ENCODE peak calls at places on chromosomes 16 and 17, in nine cellular contexts. X, M, I, Y, H, L, D, F and Q are unnamed samples.

GRCh38 chr16:48064971-48065370 is 90.8 kb downstream of the ABCC12 start:
- DNase-seq in X (no peak), M (no peak), I (no peak), Y (no peak), H (no peak), L (no peak), D (no peak), F (no peak), Q (no peak)

GRCh38 chr16:27726621-27727275 is 176.8 kb downstream of the KATNIP start:
- DNase-seq in X (no peak), M (no peak), I (no peak), Y (no peak), H (peak; percentile 34), L (no peak), D (no peak), F (no peak), Q (no peak)

GRCh38 chr17:149231-149630 is 11.9 kb downstream of the SCGB1C2 start:
- DNase-seq in X (peak; percentile 40), M (no peak), I (no peak), Y (no peak), H (peak; percentile 13), L (no peak), D (no peak), F (no peak), Q (peak; percentile 0)

GRCh38 chr17:80339118-80339517 is 75.8 kb upstream of the ENDOV start:
- DNase-seq in X (no peak), M (no peak), I (no peak), Y (no peak), H (no peak), L (no peak), D (no peak), F (no peak), Q (peak; percentile 61)

GRCh38 chr17:42553161-42553818 is 567 bp downstream of the HSD17B1 start:
- DNase-seq in X (no peak), M (peak; percentile 66), I (no peak), Y (no peak), H (peak; percentile 64), L (no peak), D (no peak), F (peak; percentile 76), Q (no peak)

GRCh38 chr16:80900593-80900954 is 96.2 kb upstream of the CDYL2 start:
- DNase-seq in X (no peak), M (no peak), I (no peak), Y (no peak), H (no peak), L (no peak), D (no peak), F (no peak), Q (no peak)

GRCh38 chr17:75681289-75681688 is 14.2 kb downstream of the SAP30BP start:
- DNase-seq in X (no peak), M (no peak), I (no peak), Y (no peak), H (no peak), L (no peak), D (no peak), F (no peak), Q (no peak)

GRCh38 chr17:42016411-42016831 is 818 bp downstream of the DNAJC7 start:
- DNase-seq in X (no peak), M (no peak), I (no peak), Y (no peak), H (no peak), L (peak; percentile 16), D (no peak), F (peak; percentile 42), Q (no peak)

GRCh38 chr16:81708459-81709368 is 70.4 kb upstream of the PLCG2 start:
- DNase-seq in X (no peak), M (no peak), I (no peak), Y (no peak), H (peak; percentile 27), L (no peak), D (no peak), F (no peak), Q (no peak)

GRCh38 chr17:9628509-9628908 is 16.8 kb upstream of the USP43 start:
- DNase-seq in X (no peak), M (no peak), I (no peak), Y (peak; percentile 8), H (no peak), L (no peak), D (no peak), F (no peak), Q (no peak)

GRCh38 chr17:78664476-78665384 is 87.5 kb upstream of the DNAH17 start:
- DNase-seq in X (no peak), M (no peak), I (peak; percentile 32), Y (no peak), H (no peak), L (no peak), D (no peak), F (no peak), Q (no peak)

GRCh38 chr16:27199747-27200146 is 3.6 kb upstream of the KDM8 start:
- DNase-seq in X (no peak), M (no peak), I (no peak), Y (no peak), H (no peak), L (peak; percentile 86), D (peak; percentile 31), F (no peak), Q (no peak)

GRCh38 chr17:32943647-32944191 is 15.8 kb downstream of the TMEM98 start:
- DNase-seq in X (peak; percentile 75), M (no peak), I (no peak), Y (no peak), H (no peak), L (no peak), D (no peak), F (no peak), Q (peak; percentile 94)

GRCh38 chr17:46885956-46886663 is 34.7 kb downstream of the WNT9B start:
- DNase-seq in X (no peak), M (no peak), I (no peak), Y (no peak), H (no peak), L (no peak), D (no peak), F (no peak), Q (no peak)

DNA sequence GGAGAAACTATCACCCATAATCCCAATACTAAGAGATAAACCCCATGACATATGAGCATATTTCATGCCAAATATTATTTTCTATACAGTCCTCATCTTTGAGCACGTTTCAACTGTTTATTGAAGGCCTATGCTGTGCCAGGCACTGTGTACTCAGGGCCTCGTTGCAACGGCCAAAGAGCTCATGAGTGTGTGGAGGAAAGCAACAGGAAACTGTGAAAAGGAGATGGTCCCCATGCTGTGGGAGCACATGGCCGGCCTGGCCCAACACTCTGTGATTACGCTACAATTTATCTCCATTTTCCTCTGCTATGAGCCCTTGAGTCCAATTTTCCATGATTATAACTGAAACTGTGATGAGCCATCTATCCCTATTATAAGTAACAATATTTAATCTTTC is 5.6 kb downstream of the TK2 start:
- DNase-seq in X (no peak), M (no peak), I (no peak), Y (no peak), H (no peak), L (no peak), D (no peak), F (no peak), Q (no peak)
- H3K4me1 ChIP-seq in X (no peaks in the 10 kb centered on the region), M (peaks cover 20% of the 10 kb centered on the region), I (peaks cover 31% of the 10 kb centered on the region), Y (peaks cover 3% of the 10 kb centered on the region), H (peaks cover 27% of the 10 kb centered on the region), L (peaks cover 46% of the 10 kb centered on the region), D (peaks cover 15% of the 10 kb centered on the region), F (peaks cover 11% of the 10 kb centered on the region), Q (peaks cover 9% of the 10 kb centered on the region)

DNA sequence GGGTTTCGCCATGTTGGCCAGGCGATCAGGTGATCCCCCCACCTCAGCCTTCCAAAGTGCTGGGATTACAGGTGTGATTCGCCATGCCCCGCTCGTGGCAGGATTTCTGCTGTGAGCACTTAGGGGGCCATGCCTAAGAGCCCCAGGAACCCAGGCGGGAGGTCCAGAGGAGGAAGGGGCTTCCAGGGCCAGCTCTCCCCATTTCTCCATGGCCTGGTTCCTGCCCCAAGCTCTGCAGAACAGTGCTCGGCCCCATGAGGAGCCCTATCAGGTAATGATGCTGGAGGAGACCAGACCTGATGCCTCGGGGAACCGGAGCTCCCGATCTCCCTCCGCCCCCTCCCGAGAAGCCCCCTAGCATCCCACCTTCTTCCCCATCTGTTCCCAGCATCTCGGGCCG is 53.6 kb downstream of the RMI2 start:
- DNase-seq in X (no peak), M (no peak), I (no peak), Y (no peak), H (peak; percentile 23), L (no peak), D (no peak), F (no peak), Q (peak; percentile 12)
- H3K36me3 ChIP-seq in X (no peaks in the 10 kb centered on the region), M (no peaks in the 10 kb centered on the region), I (no peaks in the 10 kb centered on the region), Y (no peaks in the 10 kb centered on the region), H (no peaks in the 10 kb centered on the region), L (no peaks in the 10 kb centered on the region), D (no peaks in the 10 kb centered on the region), F (no peaks in the 10 kb centered on the region), Q (no peaks in the 10 kb centered on the region)

GRCh38 chr17:6947745-6948144 is 48.1 kb upstream of the ALOX12 start:
- DNase-seq in X (no peak), M (no peak), I (no peak), Y (no peak), H (no peak), L (no peak), D (no peak), F (no peak), Q (no peak)
- TF ChIP-seq CTCF in X (no peak), M (no peak), I (no peak), Y (no peak), H (no peak), L (no peak), D (no peak), F (no peak), Q (no peak)

GRCh38 chr16:8631373-8631772 is 9.9 kb downstream of the METTL22 start:
- DNase-seq in X (no peak), M (no peak), I (no peak), Y (no peak), H (no peak), L (no peak), D (no peak), F (no peak), Q (no peak)
- H3K4me1 ChIP-seq in X (no peaks in the 10 kb centered on the region), M (no peaks in the 10 kb centered on the region), I (no peaks in the 10 kb centered on the region), Y (no peaks in the 10 kb centered on the region), H (no peaks in the 10 kb centered on the region), L (no peaks in the 10 kb centered on the region), D (no peaks in the 10 kb centered on the region), F (peaks cover 3% of the 10 kb centered on the region), Q (no peaks in the 10 kb centered on the region)

GRCh38 chr17:82080048-82080788 is 14.6 kb upstream of the DUS1L start:
- DNase-seq in X (no peak), M (no peak), I (no peak), Y (no peak), H (no peak), L (no peak), D (peak; percentile 16), F (no peak), Q (no peak)
- H3K36me3 ChIP-seq in X (peaks cover 59% of the 10 kb centered on the region), M (peaks cover 10% of the 10 kb centered on the region), I (peaks cover 70% of the 10 kb centered on the region), Y (peaks cover 60% of the 10 kb centered on the region), H (peaks cover 66% of the 10 kb centered on the region), L (peaks cover 86% of the 10 kb centered on the region), D (peaks cover 13% of the 10 kb centered on the region), F (peaks cover 75% of the 10 kb centered on the region), Q (peaks cover 2% of the 10 kb centered on the region)

DNA sequence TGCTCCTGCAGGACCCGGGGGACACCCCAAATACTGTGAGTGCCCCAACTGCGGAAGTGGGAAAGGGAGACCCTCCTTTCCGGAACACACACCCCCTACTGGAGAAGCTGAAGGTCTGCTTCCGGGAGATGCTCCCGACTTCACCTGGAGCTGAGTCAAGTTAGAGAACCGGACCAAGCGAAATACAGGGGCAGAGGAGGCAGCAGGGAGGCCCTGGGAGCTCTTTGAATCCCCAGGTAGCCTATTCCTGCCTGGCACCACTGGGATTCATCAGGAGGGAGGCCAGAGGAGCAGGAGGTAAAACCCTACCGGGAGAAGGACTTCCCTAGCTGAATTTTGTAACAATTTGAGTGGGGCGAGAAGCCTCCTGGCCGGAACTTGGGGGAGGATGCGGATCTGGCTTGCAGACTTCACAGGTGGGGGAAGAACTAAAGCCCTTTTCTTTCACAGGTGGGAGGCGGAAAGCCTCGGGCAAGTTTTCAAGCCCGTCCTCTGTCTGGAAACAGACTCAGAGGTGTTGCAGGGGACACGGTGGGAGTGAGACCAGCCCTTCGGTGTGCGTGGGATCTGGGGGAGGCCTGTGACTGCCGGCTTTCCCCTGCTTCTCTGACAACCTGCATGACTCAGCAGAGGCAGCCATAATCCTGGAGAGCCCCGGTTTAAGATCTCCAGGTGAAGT is 22.4 kb upstream of the TEKT1 start:
- DNase-seq in X (no peak), M (peak; percentile 89), I (no peak), Y (peak; percentile 68), H (no peak), L (peak; percentile 80), D (peak; percentile 22), F (no peak), Q (no peak)
- TF ChIP-seq CTCF in X (peak; percentile 25), M (peak; percentile 70), I (no peak), Y (peak; percentile 40), H (peak; percentile 11), L (peak; percentile 80), D (no peak), F (no peak), Q (no peak)